ENCODE peak calls at places on chromosome 15, in seven cellular contexts. E, S, M, Z, P, D and J are unnamed samples.

GRCh38 chr15:25171856-25172687 is 217.3 kb downstream of the SNRPN start:
- DNase-seq in D (no peak), P (no peak), E (no peak), S (no peak), M (no peak), Z (no peak), J (no peak)

GRCh38 chr15:45391746-45392711 is 13.7 kb upstream of the GATM start:
- DNase-seq in P (no peak), E (no peak), S (no peak), D (no peak), Z (no peak), M (no peak), J (no peak)

GRCh38 chr15:70870066-70870465 is 16.1 kb upstream of the LARP6 start:
- DNase-seq in E (peak), P (no peak), Z (no peak), D (peak), M (no peak), S (no peak), J (peak)

GRCh38 chr15:74799843-74800558 is 12.6 kb upstream of the LMAN1L start:
- DNase-seq in D (peak), S (no peak), E (peak), P (peak), Z (no peak), M (peak), J (peak)

GRCh38 chr15:79209690-79210089 is 72.8 kb upstream of the ANKRD34C start:
- DNase-seq in M (peak), E (no peak), Z (no peak), S (no peak), P (no peak), D (no peak), J (no peak)

GRCh38 chr15:52256930-52257733 is 38.5 kb downstream of the MYO5C start:
- DNase-seq in P (no peak), D (no peak), M (no peak), Z (no peak), E (peak), S (no peak), J (peak)

GRCh38 chr15:39599871-39600270 is 19.0 kb downstream of the THBS1 start:
- DNase-seq in S (no peak), Z (no peak), D (no peak), P (no peak), E (peak), M (no peak), J (peak)

GRCh38 chr15:62904511-62904910 is 138.0 kb upstream of the TPM1 start:
- DNase-seq in P (no peak), M (no peak), S (no peak), D (no peak), E (no peak), Z (no peak), J (peak)

GRCh38 chr15:96334705-96335428 is 4.4 kb downstream of the NR2F2 start:
- DNase-seq in P (no peak), S (no peak), M (no peak), Z (no peak), D (peak), E (peak), J (no peak)

GRCh38 chr15:58118272-58118671 is 19.9 kb upstream of the AQP9 start:
- DNase-seq in E (no peak), M (no peak), Z (no peak), D (no peak), S (no peak), P (no peak), J (no peak)

GRCh38 chr15:40932625-40933519 is 3.7 kb downstream of the DLL4 start:
- DNase-seq in S (no peak), M (no peak), Z (no peak), E (no peak), D (no peak), P (no peak), J (no peak)

GRCh38 chr15:75776075-75776443 is 63.4 kb upstream of the CSPG4 start:
- DNase-seq in Z (no peak), E (peak), D (peak), M (no peak), P (no peak), S (peak), J (peak)

GRCh38 chr15:74259324-74259712 is 23.2 kb downstream of the CCDC33 start:
- DNase-seq in P (no peak), Z (no peak), S (no peak), M (no peak), D (no peak), E (no peak), J (no peak)

GRCh38 chr15:101031203-101031602 is 112.0 kb downstream of the LRRK1 start:
- DNase-seq in M (no peak), S (no peak), Z (no peak), D (peak), P (no peak), E (no peak), J (peak)

GRCh38 chr15:31437686-31438085 is 111.1 kb downstream of the KLF13 start:
- DNase-seq in Z (no peak), E (no peak), M (no peak), D (no peak), S (no peak), P (peak), J (no peak)

GRCh38 chr15:61712124-61712759 is 348.0 kb downstream of the VPS13C start:
- DNase-seq in D (no peak), S (no peak), E (no peak), P (no peak), M (no peak), Z (no peak), J (no peak)

GRCh38 chr15:90035835-90036220 is 34.7 kb downstream of the ZNF710 start:
- DNase-seq in M (no peak), S (no peak), D (no peak), Z (no peak), P (no peak), E (no peak), J (no peak)

GRCh38 chr15:31366169-31366734 is 39.6 kb downstream of the KLF13 start:
- DNase-seq in E (no peak), D (no peak), S (no peak), Z (no peak), M (no peak), P (no peak), J (peak)

GRCh38 chr15:32974691-32975090 is 219.8 kb downstream of the FMN1 start:
- DNase-seq in D (peak), M (no peak), Z (no peak), P (no peak), E (no peak), S (no peak), J (peak)

GRCh38 chr15:78630886-78631633 is 9.9 kb downstream of the CHRNB4 start:
- DNase-seq in E (no peak), Z (no peak), P (no peak), M (no peak), S (no peak), D (no peak), J (no peak)

GRCh38 chr15:57017024-57017423 is 98.6 kb downstream of the TCF12 start:
- DNase-seq in P (no peak), M (no peak), D (no peak), Z (no peak), E (no peak), S (no peak), J (peak)

GRCh38 chr15:39578851-39579486 is 1.9 kb upstream of the THBS1 start:
- DNase-seq in M (peak), D (no peak), P (no peak), Z (no peak), S (no peak), E (peak), J (no peak)

GRCh38 chr15:39720721-39721611 is 61.7 kb downstream of the FSIP1 start:
- DNase-seq in Z (no peak), S (peak), P (no peak), M (no peak), E (peak), D (peak), J (peak)

GRCh38 chr15:75573643-75574384 is 5.3 kb downstream of the PTPN9 start:
- DNase-seq in S (no peak), E (no peak), D (no peak), M (no peak), P (no peak), Z (no peak), J (no peak)

GRCh38 chr15:44882499-44882968 is 74.0 kb upstream of the TERB2 start:
- DNase-seq in Z (no peak), S (no peak), D (no peak), E (no peak), P (no peak), M (no peak), J (no peak)

GRCh38 chr15:33242165-33242564 is 47.7 kb upstream of the FMN1 start:
- DNase-seq in S (peak), Z (no peak), D (peak), E (peak), P (no peak), M (peak), J (peak)

GRCh38 chr15:36635681-36636080 is 56.3 kb downstream of the CDIN1 start:
- DNase-seq in E (no peak), M (no peak), Z (no peak), S (no peak), D (no peak), P (no peak), J (no peak)

GRCh38 chr15:64501396-64501716 is 41.0 kb downstream of the ZNF609 start:
- DNase-seq in S (no peak), P (no peak), Z (no peak), M (no peak), E (no peak), D (no peak), J (no peak)

GRCh38 chr15:38846351-38846750 is 281.7 kb upstream of the RASGRP1 start:
- DNase-seq in E (no peak), P (no peak), M (no peak), D (no peak), S (no peak), Z (no peak), J (no peak)

GRCh38 chr15:40754574-40754882 is 526 bp downstream of the RMDN3 start:
- DNase-seq in Z (no peak), M (peak), E (no peak), D (no peak), P (no peak), S (no peak), J (no peak)

GRCh38 chr15:35499723-35500122 is 46.2 kb downstream of the DPH6 start:
- DNase-seq in Z (no peak), P (no peak), D (no peak), M (no peak), S (no peak), E (no peak), J (no peak)